ENCODE peak calls at places on chromosomes 11 and 22, in eight cellular contexts. R, N, C, J, P, L, T and V are unnamed samples. For H3K36me3, the result is how much of the 10 kb centered on the place peaks cover.

GRCh38 chr22:26406118-26406517 is 22.9 kb upstream of the ASPHD2 start:
- DNase-seq in R (peak), N (no peak), C (no peak), J (no peak), P (no peak), L (no peak), T (peak), V (no peak)

GRCh38 chr22:24164823-24165379 is 16.4 kb upstream of the SUSD2 start:
- DNase-seq in R (no peak), N (no peak), C (no peak), J (no peak), P (no peak), L (no peak), T (no peak), V (no peak)

GRCh38 chr22:41469218-41469851 is 418 bp downstream of the ACO2 start:
- DNase-seq in R (no peak), N (no peak), C (no peak), J (peak), P (no peak), L (no peak), T (peak), V (no peak)

GRCh38 chr11:2482745-2483144 is 37.9 kb downstream of the KCNQ1 start:
- DNase-seq in R (no peak), N (no peak), C (peak), J (no peak), P (no peak), L (no peak), T (no peak), V (no peak)

GRCh38 chr11:85918910-85919794 is 64.0 kb downstream of the CCDC83 start:
- DNase-seq in R (no peak), N (no peak), C (no peak), J (no peak), P (no peak), L (no peak), T (no peak), V (no peak)

GRCh38 chr11:117145393-117145761 is 1.3 kb downstream of the PAFAH1B2 start:
- DNase-seq in R (peak), N (no peak), C (no peak), J (no peak), P (no peak), L (no peak), T (peak), V (no peak)

GRCh38 chr22:23066200-23067022 is 3.9 kb upstream of the GNAZ start:
- DNase-seq in R (no peak), N (peak), C (peak), J (no peak), P (no peak), L (no peak), T (no peak), V (peak)

GRCh38 chr11:11663907-11664306 is 42.1 kb upstream of the GALNT18 start:
- DNase-seq in R (no peak), N (no peak), C (no peak), J (no peak), P (no peak), L (no peak), T (no peak), V (no peak)

GRCh38 chr11:129061466-129062194 is 119.0 kb upstream of the TP53AIP1 start:
- DNase-seq in R (peak), N (no peak), C (no peak), J (no peak), P (no peak), L (no peak), T (peak), V (no peak)

GRCh38 chr11:86608251-86608799 is 64.1 kb downstream of the ME3 start:
- DNase-seq in R (peak), N (peak), C (peak), J (peak), P (no peak), L (peak), T (peak), V (peak)

GRCh38 chr11:79439430-79439892 is 1.4 kb downstream of the TENM4 start:
- DNase-seq in R (peak), N (no peak), C (no peak), J (no peak), P (no peak), L (peak), T (no peak), V (no peak)

GRCh38 chr22:24486501-24486921 is 8.6 kb upstream of the UPB1 start:
- DNase-seq in R (peak), N (no peak), C (no peak), J (no peak), P (no peak), L (no peak), T (peak), V (no peak)

GRCh38 chr11:2092956-2093412 is 46.2 kb downstream of the IGF2 start:
- DNase-seq in R (peak), N (peak), C (peak), J (peak), P (peak), L (no peak), T (peak), V (peak)

GRCh38 chr11:56783448-56784041 is 35.0 kb upstream of the OR9G4 start:
- DNase-seq in R (peak), N (no peak), C (no peak), J (no peak), P (no peak), L (no peak), T (peak), V (no peak)
- TF ChIP-seq CTCF in R (peak), N (peak), C (peak), J (peak), P (peak), L (no peak), T (peak), V (no peak)

GRCh38 chr22:43088979-43089717 is at the start of gene TTLL1:
- DNase-seq in R (peak), N (peak), C (peak), J (peak), P (peak), L (peak), T (peak), V (peak)
- H3K27ac ChIP-seq in R (peak), N (no peak), C (peak), J (peak), P (no peak), L (no peak), T (peak), V (peak)

DNA sequence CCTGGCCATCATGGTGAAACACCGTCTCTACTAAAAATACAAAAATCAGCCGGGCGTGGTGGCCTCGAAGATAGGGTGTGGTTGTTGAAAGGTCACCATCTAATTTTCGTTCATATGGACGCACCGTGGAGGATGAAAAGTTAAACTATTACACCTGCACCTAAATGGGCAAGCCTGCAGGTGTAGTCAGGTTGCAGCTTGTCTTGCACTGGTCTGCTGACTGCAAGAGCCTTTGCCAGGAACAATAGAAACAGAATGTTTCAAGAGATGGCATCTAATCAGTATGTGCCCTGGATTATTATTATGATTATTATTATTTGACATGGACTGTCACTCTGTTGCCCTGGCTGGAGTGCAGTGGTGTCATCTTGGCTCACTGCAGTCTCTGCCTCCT is 905 bp downstream of the NADSYN1 start:
- DNase-seq in R (no peak), N (no peak), C (no peak), J (no peak), P (no peak), L (no peak), T (peak), V (no peak)
- H3K36me3 ChIP-seq in R (under half), N (under half), C (under half), J (under half), P (under half), L (under half), T (under half), V (under half)

DNA sequence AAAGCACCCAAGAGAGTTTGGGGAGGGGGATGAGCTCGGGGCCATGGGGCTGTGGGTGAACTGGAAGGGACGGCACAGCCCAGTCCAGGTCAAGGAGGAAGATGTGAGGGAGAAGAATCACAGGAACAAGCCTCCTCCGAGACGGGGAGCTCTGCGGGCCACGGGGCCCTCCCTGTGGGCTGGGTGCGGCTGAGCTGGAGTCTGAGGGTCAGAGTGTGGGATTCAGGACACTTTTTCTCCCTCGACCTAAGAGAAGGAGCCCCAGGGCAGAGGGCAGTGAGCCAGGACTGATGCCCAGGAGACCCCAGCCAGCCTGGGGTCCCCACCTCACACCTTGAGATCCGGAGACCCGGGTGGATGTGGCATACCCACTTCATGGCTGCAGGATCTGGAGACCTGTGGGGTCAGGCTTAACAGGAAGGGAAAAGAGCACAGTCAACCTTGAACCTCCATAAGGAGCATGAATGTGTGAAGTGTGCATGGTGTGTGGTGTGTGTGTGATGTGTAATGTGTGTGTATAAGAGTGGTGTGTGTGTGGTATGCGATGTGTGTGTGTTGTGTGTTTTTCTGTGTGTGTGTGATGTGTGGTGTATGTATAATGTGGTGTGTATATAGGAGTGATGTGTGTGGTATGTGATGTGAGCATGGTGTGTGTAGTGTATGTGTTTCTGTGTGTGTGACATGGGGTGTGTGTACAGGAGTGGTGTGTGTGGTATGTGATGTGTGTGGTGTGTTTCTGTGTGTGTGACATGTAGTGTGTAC is 504.6 kb downstream of the BRD1 start:
- DNase-seq in R (no peak), N (peak), C (peak), J (no peak), P (no peak), L (no peak), T (no peak), V (peak)
- TF ChIP-seq CTCF in R (no peak), N (no peak), C (no peak), J (no peak), P (no peak), L (no peak), T (no peak), V (no peak)

DNA sequence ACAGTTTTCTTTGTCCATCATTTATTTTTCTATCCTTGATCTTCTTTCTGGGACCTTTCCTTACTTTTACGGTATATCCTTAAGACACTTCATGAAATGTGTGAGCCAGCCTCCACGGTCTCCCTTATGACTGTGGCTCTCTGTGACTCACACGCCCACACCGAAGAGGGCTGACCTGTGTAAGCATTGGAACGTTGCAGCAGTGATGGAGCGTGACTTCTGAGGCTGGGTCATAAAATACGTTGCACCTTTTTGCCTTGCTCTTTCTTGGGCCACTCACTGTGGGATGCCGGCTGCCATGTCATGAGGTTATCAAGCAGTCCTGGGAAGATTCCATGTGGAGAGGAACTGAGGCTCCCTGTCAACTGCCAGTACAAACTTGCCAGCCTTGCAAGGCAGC is 96.3 kb upstream of the RAB1B start:
- DNase-seq in R (peak), N (no peak), C (no peak), J (no peak), P (no peak), L (no peak), T (no peak), V (no peak)
- H3K27ac ChIP-seq in R (no peak), N (no peak), C (no peak), J (no peak), P (no peak), L (no peak), T (no peak), V (no peak)

GRCh38 chr22:50443801-50444625 is 30.8 kb downstream of the SBF1 start:
- DNase-seq in R (no peak), N (peak), C (no peak), J (peak), P (no peak), L (no peak), T (no peak), V (no peak)

GRCh38 chr22:50441428-50441993 is 33.3 kb downstream of the SBF1 start:
- DNase-seq in R (no peak), N (peak), C (no peak), J (peak), P (no peak), L (peak), T (no peak), V (no peak)

GRCh38 chr22:50444663-50445062 is 30.2 kb downstream of the SBF1 start:
- DNase-seq in R (peak), N (peak), C (no peak), J (peak), P (no peak), L (peak), T (peak), V (no peak)

GRCh38 chr22:50445071-50445879 is 29.6 kb downstream of the SBF1 start:
- DNase-seq in R (no peak), N (peak), C (no peak), J (peak), P (no peak), L (no peak), T (no peak), V (no peak)

GRCh38 chr22:50443202-50443601 is 31.6 kb downstream of the SBF1 start:
- DNase-seq in R (no peak), N (peak), C (no peak), J (peak), P (no peak), L (peak), T (no peak), V (no peak)
- H3K36me3 ChIP-seq in R (half or more), N (under half), C (half or more), J (half or more), P (half or more), L (under half), T (under half), V (under half)

DNA sequence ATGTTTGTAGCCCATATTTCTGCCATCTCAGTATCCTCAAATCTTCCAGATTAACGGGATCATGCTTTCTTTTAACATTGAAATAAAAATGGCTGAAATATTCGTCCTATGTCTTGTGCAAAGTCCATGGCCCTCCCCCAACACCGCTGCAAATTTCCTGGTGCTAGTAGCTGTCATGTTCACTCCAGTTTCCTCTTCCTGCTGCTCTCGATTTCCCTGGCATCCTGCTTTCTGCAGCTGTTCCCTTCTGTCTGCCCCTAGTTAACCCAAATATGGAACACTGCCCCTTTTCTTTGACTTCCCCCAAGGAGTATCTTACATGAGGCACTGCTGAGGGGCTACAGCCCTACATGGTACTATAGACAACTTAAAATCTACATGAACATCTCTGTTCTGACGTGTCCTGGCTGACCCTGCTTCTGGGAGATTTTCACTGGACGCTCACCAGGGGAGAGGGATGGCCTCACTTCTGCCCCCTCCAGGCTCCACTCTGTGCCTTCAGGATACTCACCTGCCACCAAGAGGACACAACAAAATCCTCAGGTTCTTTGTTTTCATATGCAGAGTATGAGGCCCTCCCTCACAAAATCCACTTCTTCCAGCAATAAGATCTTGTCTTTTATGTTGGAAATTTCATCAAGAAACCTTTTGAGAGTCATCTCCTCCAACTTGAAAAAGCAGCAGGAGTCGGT is 29.4 kb upstream of the SCUBE2 start:
- DNase-seq in R (no peak), N (no peak), C (no peak), J (no peak), P (no peak), L (no peak), T (peak), V (no peak)
- TF ChIP-seq CTCF in R (peak), N (no peak), C (no peak), J (no peak), P (no peak), L (no peak), T (peak), V (no peak)

DNA sequence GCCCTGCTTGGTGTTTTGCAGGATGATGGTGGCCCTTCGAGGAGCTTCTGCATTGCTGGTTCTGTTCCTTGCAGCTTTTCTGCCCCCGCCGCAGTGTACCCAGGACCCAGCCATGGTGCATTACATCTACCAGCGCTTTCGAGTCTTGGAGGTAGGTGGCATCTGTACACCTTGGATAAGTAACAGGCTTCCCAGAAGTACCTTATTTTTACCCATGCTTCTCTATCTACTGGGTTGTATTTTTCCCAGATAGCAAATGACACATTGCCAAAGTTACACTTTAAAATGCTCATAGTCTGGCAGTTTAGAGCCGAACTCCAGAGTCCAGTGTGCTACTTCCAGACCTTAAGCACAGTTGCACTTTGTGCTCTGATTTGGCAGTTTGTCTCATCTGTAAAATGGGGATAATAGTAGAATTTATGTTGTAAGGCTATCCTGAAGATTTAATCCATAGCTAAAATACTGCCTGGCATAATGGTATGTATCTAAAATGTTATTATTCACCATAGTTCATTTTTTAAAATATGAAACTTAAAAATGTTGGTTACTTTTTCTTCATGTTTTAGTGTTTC is 634 bp downstream of the OLFML1 start:
- DNase-seq in R (no peak), N (no peak), C (no peak), J (no peak), P (no peak), L (no peak), T (no peak), V (no peak)
- H3K27ac ChIP-seq in R (no peak), N (no peak), C (peak), J (no peak), P (peak), L (peak), T (no peak), V (peak)

GRCh38 chr11:123725995-123726655 is 15.3 kb downstream of the ZNF202 start:
- DNase-seq in R (no peak), N (no peak), C (no peak), J (no peak), P (no peak), L (no peak), T (no peak), V (no peak)

GRCh38 chr11:123729602-123730001 is 11.9 kb downstream of the ZNF202 start:
- DNase-seq in R (peak), N (no peak), C (no peak), J (no peak), P (no peak), L (no peak), T (peak), V (no peak)
- H3K36me3 ChIP-seq in R (half or more), N (under half), C (half or more), J (half or more), P (half or more), L (under half), T (half or more), V (under half)